ENCODE peak calls at places on chromosomes 13 and 19, in four cellular contexts. D, T, E and G are unnamed samples.

GRCh38 chr13:103188688-103189326 is 122.6 kb upstream of the SLC10A2 start:
- DNase-seq in D (no peak), T (no peak), E (no peak), G (no peak)

GRCh38 chr19:29372461-29372860 is 153.3 kb upstream of the VSTM2B start:
- DNase-seq in D (no peak), T (no peak), E (no peak), G (no peak)

GRCh38 chr13:51632643-51633357 is 48.5 kb downstream of the WDFY2 start:
- DNase-seq in D (no peak), T (no peak), E (no peak), G (no peak)

GRCh38 chr13:73767747-73768315 is 366.4 kb downstream of the KLF12 start:
- DNase-seq in D (peak; percentile 45), T (peak; percentile 28), E (no peak), G (peak; percentile 32)

GRCh38 chr19:1430201-1430621 is 8.0 kb upstream of the RPS15 start:
- DNase-seq in D (no peak), T (no peak), E (no peak), G (no peak)

GRCh38 chr19:43624933-43625332 is 5.5 kb upstream of the ZNF428 start:
- DNase-seq in D (peak; percentile 91), T (peak; percentile 90), E (peak; percentile 75), G (peak; percentile 87)

GRCh38 chr13:43848250-43848649 is 31.3 kb downstream of the CCDC122 start:
- DNase-seq in D (no peak), T (no peak), E (no peak), G (no peak)

GRCh38 chr19:46579286-46579944 is 21.7 kb upstream of the CALM3 start:
- DNase-seq in D (peak; percentile 61), T (peak; percentile 71), E (no peak), G (peak; percentile 46)

GRCh38 chr19:4108767-4109625 is 14.9 kb downstream of the MAP2K2 start:
- DNase-seq in D (peak; percentile 55), T (peak; percentile 52), E (no peak), G (peak; percentile 80)

GRCh38 chr19:3721131-3721899 is 13.1 kb downstream of the TJP3 start:
- DNase-seq in D (peak; percentile 92), T (peak; percentile 94), E (peak; percentile 81), G (peak; percentile 87)

GRCh38 chr19:8611391-8611883 is 922 bp upstream of the ADAMTS10 start:
- DNase-seq in D (no peak), T (no peak), E (peak; percentile 69), G (peak; percentile 37)

GRCh38 chr13:26722321-26722720 is 38.3 kb downstream of the GPR12 start:
- DNase-seq in D (no peak), T (no peak), E (no peak), G (no peak)

GRCh38 chr13:31053098-31053497 is 108.6 kb downstream of the HSPH1 start:
- DNase-seq in D (no peak), T (no peak), E (peak; percentile 62), G (no peak)

GRCh38 chr13:43830481-43830873 is 43.7 kb upstream of the ENOX1 start:
- DNase-seq in D (no peak), T (no peak), E (no peak), G (no peak)

GRCh38 chr13:109699628-109700071 is 86.7 kb downstream of the IRS2 start:
- DNase-seq in D (no peak), T (no peak), E (no peak), G (no peak)

GRCh38 chr19:40224342-40225148 is 1.9 kb downstream of the CCNP start:
- DNase-seq in D (no peak), T (no peak), E (no peak), G (no peak)

GRCh38 chr19:36101550-36102327 is 9.2 kb upstream of the OVOL3 start:
- DNase-seq in D (no peak), T (no peak), E (no peak), G (no peak)

GRCh38 chr19:13831560-13832056 is 36.4 kb downstream of the ZSWIM4 start:
- DNase-seq in D (no peak), T (no peak), E (no peak), G (no peak)

GRCh38 chr19:13846533-13847032 is 30.4 kb upstream of the NANOS3 start:
- DNase-seq in D (peak; percentile 93), T (peak; percentile 95), E (peak; percentile 93), G (peak; percentile 93)

GRCh38 chr13:31896427-31896826 is 135.1 kb upstream of the FRY start:
- DNase-seq in D (no peak), T (no peak), E (peak; percentile 45), G (no peak)

GRCh38 chr13:45916036-45916435 is 64.5 kb upstream of the SIAH3 start:
- DNase-seq in D (no peak), T (no peak), E (no peak), G (no peak)

GRCh38 chr13:52348983-52349780 is 56.8 kb downstream of the THSD1 start:
- DNase-seq in D (peak; percentile 3), T (no peak), E (no peak), G (no peak)

GRCh38 chr19:861756-862528 is 2.5 kb downstream of the CFD start:
- DNase-seq in D (peak; percentile 73), T (peak; percentile 67), E (no peak), G (peak; percentile 81)

GRCh38 chr19:39167461-39168257 is 29.1 kb upstream of the NCCRP1 start:
- DNase-seq in D (no peak), T (no peak), E (no peak), G (no peak)

GRCh38 chr19:6241680-6242079 is 38.1 kb downstream of the MLLT1 start:
- DNase-seq in D (no peak), T (no peak), E (peak; percentile 62), G (no peak)

GRCh38 chr19:45368737-45369340 is 1.5 kb downstream of the ERCC2 start:
- DNase-seq in D (no peak), T (no peak), E (no peak), G (no peak)

GRCh38 chr13:23822252-23822824 is 66.9 kb downstream of the MIPEP start:
- DNase-seq in D (no peak), T (no peak), E (no peak), G (no peak)

GRCh38 chr19:28290963-28291657 is 921.8 kb downstream of the UQCRFS1 start:
- DNase-seq in D (no peak), T (no peak), E (no peak), G (no peak)